ENCODE peak calls at places on chromosomes 2 and 18, in ten cellular contexts. One of them, this sample, is unnamed.

GRCh38 chr2:85744771-85745601 is 8.8 kb upstream of the ATOH8 start:
- DNase-seq in A549: no peak
- DNase-seq in body of pancreas: peak
- DNase-seq in lower leg skin: peak
- DNase-seq in adrenal gland: no peak
- DNase-seq in IMR-90: peak
- DNase-seq in transverse colon: peak
- DNase-seq in stomach: no peak
- DNase-seq in gastrocnemius medialis: peak
- DNase-seq in breast epithelium: peak
- DNase-seq in this sample: no peak

GRCh38 chr18:23036611-23037259 is 98.5 kb upstream of the CABLES1 start:
- DNase-seq in lower leg skin: no peak
- DNase-seq in A549: no peak
- DNase-seq in adrenal gland: no peak
- DNase-seq in gastrocnemius medialis: no peak
- DNase-seq in body of pancreas: no peak
- DNase-seq in breast epithelium: no peak
- DNase-seq in transverse colon: no peak
- DNase-seq in IMR-90: no peak
- DNase-seq in stomach: no peak
- DNase-seq in this sample: no peak

GRCh38 chr18:5515007-5515744 is 28.6 kb downstream of the EPB41L3 start:
- DNase-seq in stomach: no peak
- DNase-seq in adrenal gland: no peak
- DNase-seq in IMR-90: no peak
- DNase-seq in breast epithelium: no peak
- DNase-seq in lower leg skin: no peak
- DNase-seq in body of pancreas: no peak
- DNase-seq in gastrocnemius medialis: no peak
- DNase-seq in transverse colon: no peak
- DNase-seq in A549: no peak
- DNase-seq in this sample: no peak

GRCh38 chr18:24157855-24158254 is 19.0 kb downstream of the CABYR start:
- DNase-seq in breast epithelium: no peak
- DNase-seq in IMR-90: no peak
- DNase-seq in body of pancreas: no peak
- DNase-seq in adrenal gland: no peak
- DNase-seq in transverse colon: no peak
- DNase-seq in gastrocnemius medialis: no peak
- DNase-seq in A549: no peak
- DNase-seq in lower leg skin: no peak
- DNase-seq in stomach: no peak
- DNase-seq in this sample: no peak

GRCh38 chr2:218893349-218894167 is 12.9 kb downstream of the WNT10A start:
- DNase-seq in stomach: no peak
- DNase-seq in A549: no peak
- DNase-seq in transverse colon: no peak
- DNase-seq in IMR-90: no peak
- DNase-seq in adrenal gland: no peak
- DNase-seq in breast epithelium: no peak
- DNase-seq in gastrocnemius medialis: no peak
- DNase-seq in lower leg skin: no peak
- DNase-seq in body of pancreas: no peak
- DNase-seq in this sample: no peak

GRCh38 chr2:225114924-225115323 is 72.7 kb upstream of the DOCK10 start:
- DNase-seq in body of pancreas: no peak
- DNase-seq in breast epithelium: no peak
- DNase-seq in adrenal gland: no peak
- DNase-seq in lower leg skin: no peak
- DNase-seq in A549: no peak
- DNase-seq in IMR-90: no peak
- DNase-seq in transverse colon: no peak
- DNase-seq in gastrocnemius medialis: no peak
- DNase-seq in stomach: no peak
- DNase-seq in this sample: no peak

GRCh38 chr2:36277876-36278523 is 77.6 kb upstream of the CRIM1 start:
- DNase-seq in A549: no peak
- DNase-seq in body of pancreas: no peak
- DNase-seq in breast epithelium: no peak
- DNase-seq in gastrocnemius medialis: no peak
- DNase-seq in IMR-90: peak
- DNase-seq in lower leg skin: no peak
- DNase-seq in adrenal gland: no peak
- DNase-seq in transverse colon: no peak
- DNase-seq in stomach: no peak
- DNase-seq in this sample: no peak

GRCh38 chr18:79792096-79792987 is 5.4 kb upstream of the KCNG2 start:
- DNase-seq in body of pancreas: no peak
- DNase-seq in breast epithelium: no peak
- DNase-seq in adrenal gland: no peak
- DNase-seq in stomach: no peak
- DNase-seq in A549: no peak
- DNase-seq in transverse colon: no peak
- DNase-seq in IMR-90: no peak
- DNase-seq in lower leg skin: no peak
- DNase-seq in gastrocnemius medialis: no peak
- DNase-seq in this sample: no peak

DNA sequence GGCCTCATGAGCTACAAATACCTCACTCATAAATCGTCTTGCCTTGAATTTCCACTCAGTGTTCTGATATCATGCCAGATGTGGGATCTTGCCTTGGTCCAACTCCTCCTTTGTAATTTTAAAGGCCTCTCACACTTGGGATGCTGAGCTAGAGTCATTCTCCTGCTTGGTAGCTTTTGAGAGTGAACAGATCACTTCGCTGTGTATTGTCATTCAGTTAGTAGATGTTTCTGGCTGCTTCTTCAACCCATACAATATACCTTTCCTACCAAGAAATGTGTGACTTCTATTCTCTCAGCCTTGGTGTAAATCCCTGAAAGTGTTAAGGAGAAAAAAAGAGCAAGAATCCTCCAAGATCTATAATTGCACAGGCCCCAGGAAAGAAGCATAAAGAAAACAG is 309.1 kb downstream of the NRXN1 start:
- DNase-seq in A549: no peak
- DNase-seq in breast epithelium: no peak
- DNase-seq in IMR-90: no peak
- DNase-seq in adrenal gland: no peak
- DNase-seq in body of pancreas: no peak
- DNase-seq in gastrocnemius medialis: no peak
- DNase-seq in transverse colon: no peak
- DNase-seq in stomach: no peak
- DNase-seq in lower leg skin: no peak
- DNase-seq in this sample: no peak
- TF ChIP-seq POLR2A in A549: no peak
- TF ChIP-seq POLR2A in breast epithelium: no peak
- TF ChIP-seq POLR2A in IMR-90: no peak
- TF ChIP-seq POLR2A in adrenal gland: no peak
- TF ChIP-seq POLR2A in body of pancreas: no peak
- TF ChIP-seq POLR2A in gastrocnemius medialis: no peak
- TF ChIP-seq POLR2A in transverse colon: no peak
- TF ChIP-seq POLR2A in stomach: no peak
- TF ChIP-seq POLR2A in lower leg skin: no peak
- TF ChIP-seq POLR2A in this sample: no peak

DNA sequence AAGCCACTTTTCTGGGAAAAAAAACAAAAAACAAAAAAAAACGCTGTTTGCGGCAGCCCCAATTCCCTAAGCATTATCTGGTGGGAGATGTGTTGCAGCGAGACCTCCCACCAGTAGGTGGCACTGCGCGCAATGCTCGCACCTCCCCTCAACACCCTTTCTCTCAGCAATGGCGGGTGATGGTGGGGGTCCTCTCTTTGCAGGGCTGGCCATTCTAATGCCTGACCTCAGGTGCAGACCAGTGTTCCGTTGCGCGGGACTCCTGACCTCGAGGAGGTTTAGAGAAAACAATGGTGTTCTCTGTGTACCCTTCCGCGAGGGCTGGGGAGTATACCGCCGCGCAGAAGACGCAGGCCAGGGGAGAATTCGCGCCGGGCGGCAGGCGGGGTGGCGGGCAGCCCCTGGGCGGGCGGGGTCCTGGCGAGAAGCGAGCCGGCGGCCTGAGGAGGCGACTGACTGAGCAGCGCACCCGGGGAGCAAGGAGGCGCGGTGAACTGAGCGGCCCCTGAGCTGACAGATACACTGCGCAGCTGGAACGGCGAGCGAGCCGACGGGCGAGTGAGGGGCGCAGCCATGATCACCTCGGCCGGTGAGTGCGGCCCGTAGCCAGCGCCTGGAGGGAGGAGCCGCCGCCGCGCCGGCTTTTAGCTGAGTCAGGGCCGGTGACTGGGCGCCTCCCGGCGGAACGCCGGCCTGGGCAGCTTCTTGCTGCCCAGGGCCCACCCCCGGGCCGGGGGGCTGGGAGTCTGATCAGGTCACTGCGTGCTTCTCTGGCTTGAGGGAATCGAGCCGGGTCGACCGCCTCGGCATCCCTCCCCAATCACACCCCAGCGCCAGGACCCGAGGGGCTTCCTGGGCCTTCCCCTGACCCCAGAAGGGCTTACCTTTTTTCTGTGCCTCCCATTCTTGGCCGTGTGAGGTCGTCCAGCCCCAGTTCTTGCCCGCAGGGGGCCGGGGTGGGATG is at the start of gene PSMD1:
- DNase-seq in gastrocnemius medialis: peak
- DNase-seq in adrenal gland: peak
- DNase-seq in lower leg skin: peak
- DNase-seq in IMR-90: peak
- DNase-seq in transverse colon: peak
- DNase-seq in A549: peak
- DNase-seq in breast epithelium: peak
- DNase-seq in body of pancreas: peak
- DNase-seq in stomach: peak
- DNase-seq in this sample: peak
- TF ChIP-seq POLR2A in gastrocnemius medialis: peak
- TF ChIP-seq POLR2A in adrenal gland: no peak
- TF ChIP-seq POLR2A in lower leg skin: no peak
- TF ChIP-seq POLR2A in IMR-90: peak
- TF ChIP-seq POLR2A in transverse colon: peak
- TF ChIP-seq POLR2A in A549: peak
- TF ChIP-seq POLR2A in breast epithelium: no peak
- TF ChIP-seq POLR2A in body of pancreas: peak
- TF ChIP-seq POLR2A in stomach: no peak
- TF ChIP-seq POLR2A in this sample: peak

GRCh38 chr18:27996792-27997191 is 180.1 kb downstream of the CDH2 start:
- DNase-seq in stomach: no peak
- DNase-seq in gastrocnemius medialis: no peak
- DNase-seq in lower leg skin: no peak
- DNase-seq in body of pancreas: no peak
- DNase-seq in adrenal gland: no peak
- DNase-seq in breast epithelium: no peak
- DNase-seq in IMR-90: peak
- DNase-seq in A549: no peak
- DNase-seq in transverse colon: no peak
- DNase-seq in this sample: no peak
- TF ChIP-seq POLR2A in stomach: no peak
- TF ChIP-seq POLR2A in gastrocnemius medialis: no peak
- TF ChIP-seq POLR2A in lower leg skin: no peak
- TF ChIP-seq POLR2A in body of pancreas: no peak
- TF ChIP-seq POLR2A in adrenal gland: no peak
- TF ChIP-seq POLR2A in breast epithelium: no peak
- TF ChIP-seq POLR2A in IMR-90: no peak
- TF ChIP-seq POLR2A in A549: no peak
- TF ChIP-seq POLR2A in transverse colon: no peak
- TF ChIP-seq POLR2A in this sample: no peak

GRCh38 chr2:174487536-174488162 is 820 bp upstream of the GPR155 start:
- DNase-seq in A549: no peak
- DNase-seq in lower leg skin: no peak
- DNase-seq in stomach: no peak
- DNase-seq in breast epithelium: no peak
- DNase-seq in adrenal gland: no peak
- DNase-seq in body of pancreas: no peak
- DNase-seq in gastrocnemius medialis: no peak
- DNase-seq in IMR-90: no peak
- DNase-seq in transverse colon: no peak
- DNase-seq in this sample: no peak

GRCh38 chr2:174484573-174484972 is 2.3 kb downstream of the GPR155 start:
- DNase-seq in stomach: no peak
- DNase-seq in A549: no peak
- DNase-seq in breast epithelium: no peak
- DNase-seq in IMR-90: no peak
- DNase-seq in gastrocnemius medialis: no peak
- DNase-seq in transverse colon: no peak
- DNase-seq in adrenal gland: no peak
- DNase-seq in lower leg skin: no peak
- DNase-seq in body of pancreas: no peak
- DNase-seq in this sample: no peak

GRCh38 chr2:174485763-174486613 is 841 bp downstream of the GPR155 start:
- DNase-seq in transverse colon: peak
- DNase-seq in adrenal gland: peak
- DNase-seq in body of pancreas: peak
- DNase-seq in lower leg skin: no peak
- DNase-seq in stomach: peak
- DNase-seq in A549: no peak
- DNase-seq in IMR-90: peak
- DNase-seq in gastrocnemius medialis: no peak
- DNase-seq in breast epithelium: no peak
- DNase-seq in this sample: peak

GRCh38 chr2:174490032-174490431 is 3.2 kb upstream of the GPR155 start:
- DNase-seq in gastrocnemius medialis: no peak
- DNase-seq in A549: no peak
- DNase-seq in stomach: no peak
- DNase-seq in IMR-90: no peak
- DNase-seq in body of pancreas: no peak
- DNase-seq in breast epithelium: no peak
- DNase-seq in lower leg skin: no peak
- DNase-seq in adrenal gland: no peak
- DNase-seq in transverse colon: no peak
- DNase-seq in this sample: no peak

DNA sequence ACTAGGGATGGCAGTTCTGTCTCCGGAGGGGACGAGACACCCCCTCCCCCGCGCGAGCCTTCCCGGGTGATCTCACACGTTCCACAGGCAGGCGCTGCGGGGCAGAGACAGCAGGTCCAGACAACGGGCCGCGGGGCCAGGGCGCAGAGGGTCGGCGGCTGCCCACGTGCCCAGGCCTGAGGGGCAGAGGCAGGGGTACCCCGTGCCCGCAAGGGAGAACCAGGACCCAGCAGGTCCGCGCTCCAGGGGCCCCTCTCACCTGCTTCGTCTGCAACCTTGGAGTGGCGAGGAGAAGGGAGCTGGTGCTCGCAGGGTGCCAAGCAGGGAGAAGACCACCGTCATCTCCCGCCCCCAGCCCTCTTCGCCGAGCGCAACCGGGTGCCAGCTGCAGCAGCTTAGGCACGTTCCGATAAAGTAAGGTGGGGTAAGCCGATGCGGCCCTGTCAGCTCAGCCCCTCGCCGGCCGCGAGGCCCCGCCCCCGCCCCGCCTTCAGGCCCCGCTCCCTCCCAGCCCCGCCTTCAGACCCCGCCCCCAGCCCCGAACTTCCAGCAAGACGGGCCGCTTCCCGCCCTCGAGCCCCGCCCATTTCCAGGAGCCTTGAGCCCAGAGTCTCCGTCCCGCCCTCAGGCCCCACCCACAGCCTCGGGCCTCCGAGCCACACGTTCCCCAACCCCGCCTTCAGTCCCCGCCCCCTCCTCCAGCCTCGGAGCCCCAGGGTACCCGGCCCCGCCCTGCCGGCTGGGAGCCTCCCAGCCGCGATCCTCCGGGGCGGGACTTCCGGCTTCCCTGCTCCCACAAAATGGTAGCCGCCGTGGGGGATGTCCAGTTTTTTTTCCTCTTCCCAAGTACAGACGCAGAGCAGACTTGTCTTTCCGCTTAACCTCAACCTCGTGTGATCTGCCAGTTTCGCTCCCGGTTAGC is at the start of gene GPR155:
- DNase-seq in breast epithelium: peak
- DNase-seq in transverse colon: peak
- DNase-seq in lower leg skin: peak
- DNase-seq in body of pancreas: peak
- DNase-seq in gastrocnemius medialis: peak
- DNase-seq in adrenal gland: peak
- DNase-seq in stomach: peak
- DNase-seq in IMR-90: peak
- DNase-seq in A549: peak
- DNase-seq in this sample: peak
- TF ChIP-seq POLR2A in breast epithelium: no peak
- TF ChIP-seq POLR2A in transverse colon: peak
- TF ChIP-seq POLR2A in lower leg skin: no peak
- TF ChIP-seq POLR2A in body of pancreas: peak
- TF ChIP-seq POLR2A in gastrocnemius medialis: peak
- TF ChIP-seq POLR2A in adrenal gland: no peak
- TF ChIP-seq POLR2A in stomach: no peak
- TF ChIP-seq POLR2A in IMR-90: peak
- TF ChIP-seq POLR2A in A549: peak
- TF ChIP-seq POLR2A in this sample: peak